ENCODE peak calls at places on chromosomes 13 and 19, in eight cellular contexts. J, W, N, L, M, P, Y and X are unnamed samples.

GRCh38 chr13:32528358-32528757 is 10.2 kb downstream of the N4BP2L2 start:
- DNase-seq in J (no peak), W (no peak), N (no peak), L (no peak), M (no peak), P (no peak), Y (no peak), X (no peak)

GRCh38 chr13:111577956-111578595 is 257.6 kb downstream of the TEX29 start:
- DNase-seq in J (no peak), W (no peak), N (no peak), L (no peak), M (no peak), P (no peak), Y (no peak), X (no peak)

GRCh38 chr19:41323430-41324125 is 13.6 kb downstream of the CCDC97 start:
- DNase-seq in J (peak), W (peak), N (peak), L (peak), M (no peak), P (no peak), Y (no peak), X (no peak)

GRCh38 chr13:78997902-78998654 is 339.1 kb upstream of the OBI1 start:
- DNase-seq in J (no peak), W (no peak), N (no peak), L (no peak), M (no peak), P (no peak), Y (no peak), X (no peak)

GRCh38 chr13:45446181-45446580 is 18.6 kb upstream of the COG3 start:
- DNase-seq in J (peak), W (no peak), N (no peak), L (no peak), M (no peak), P (no peak), Y (no peak), X (no peak)

GRCh38 chr13:87042946-87043345 is 628.2 kb upstream of the SLITRK5 start:
- DNase-seq in J (no peak), W (peak), N (no peak), L (no peak), M (no peak), P (no peak), Y (no peak), X (no peak)

GRCh38 chr19:56105090-56105701 is 15.9 kb downstream of the ZNF787 start:
- DNase-seq in J (no peak), W (no peak), N (peak), L (peak), M (no peak), P (peak), Y (peak), X (peak)

GRCh38 chr19:34731019-34731829 is 2.8 kb upstream of the ZNF181 start:
- DNase-seq in J (peak), W (no peak), N (no peak), L (no peak), M (no peak), P (no peak), Y (no peak), X (no peak)

GRCh38 chr13:75404721-75405120 is 77.2 kb downstream of the TBC1D4 start:
- DNase-seq in J (no peak), W (no peak), N (no peak), L (no peak), M (peak), P (no peak), Y (no peak), X (no peak)

GRCh38 chr13:30108216-30108912 is 199.0 kb downstream of the KATNAL1 start:
- DNase-seq in J (no peak), W (no peak), N (no peak), L (no peak), M (no peak), P (no peak), Y (no peak), X (no peak)

GRCh38 chr13:35191883-35192282 is 249.8 kb downstream of the NBEA start:
- DNase-seq in J (no peak), W (no peak), N (no peak), L (no peak), M (no peak), P (no peak), Y (no peak), X (no peak)

GRCh38 chr19:18501832-18502231 is 20.0 kb downstream of the ELL start:
- DNase-seq in J (no peak), W (no peak), N (peak), L (no peak), M (no peak), P (no peak), Y (no peak), X (no peak)